ENCODE peak calls at places on chromosomes 16 and 17, in four cellular contexts. L is NCI-H748 treated with DMSO at 0.1 percent for 48 hours, P is SHP77, T is foreskin melanocyte. S is an unnamed sample.

GRCh38 chr17:44348234-44348987 is 3.3 kb downstream of the GRN start:
- DNase-seq in P (no peak), T (peak; percentile 37), L (no peak), S (no peak)

GRCh38 chr16:85563515-85564276 is 49.4 kb upstream of the GSE1 start:
- DNase-seq in L (no peak), P (peak; percentile 49), T (peak; percentile 89), S (no peak)

GRCh38 chr17:263773-264172 is 82.3 kb upstream of the DOC2B start:
- DNase-seq in P (no peak), L (no peak), T (no peak), S (no peak)

GRCh38 chr17:45987706-45988105 is 11.3 kb upstream of the STH start:
- DNase-seq in T (no peak), P (no peak), L (no peak), S (no peak)

GRCh38 chr16:6148361-6148760 is 1050.8 kb upstream of the EEF2KMT start:
- DNase-seq in L (no peak), T (no peak), P (no peak), S (no peak)

GRCh38 chr17:82356845-82357355 is 2.1 kb upstream of the TEX19 start:
- DNase-seq in L (no peak), T (no peak), P (peak; percentile 77), S (peak; percentile 72)

GRCh38 chr16:82784567-82784956 is 157.8 kb downstream of the CDH13 start:
- DNase-seq in T (no peak), L (no peak), P (no peak), S (no peak)

GRCh38 chr16:86626966-86627365 is 48.6 kb downstream of the FOXL1 start:
- DNase-seq in P (no peak), L (no peak), T (no peak), S (no peak)

GRCh38 chr16:88306411-88306810 is 76.3 kb upstream of the ZNF469 start:
- DNase-seq in T (no peak), P (no peak), L (no peak), S (no peak)

GRCh38 chr17:65593870-65594584 is 32.6 kb upstream of the AXIN2 start:
- DNase-seq in T (no peak), L (no peak), P (no peak), S (peak; percentile 59)

GRCh38 chr16:7372095-7372494 is 39.5 kb downstream of the RBFOX1 start:
- DNase-seq in L (no peak), T (no peak), P (no peak), S (no peak)

GRCh38 chr17:78040561-78041400 is 82.3 kb downstream of the TNRC6C start:
- DNase-seq in T (peak; percentile 11), P (peak; percentile 86), L (peak; percentile 45), S (peak; percentile 53)

GRCh38 chr16:54174201-54174600 is 112.4 kb downstream of the IRX3 start:
- DNase-seq in T (no peak), L (no peak), P (no peak), S (peak; percentile 28)

S was measured in iPS-NIHi11.